ENCODE peak calls at places on chromosomes 12 and 14, in four cellular contexts. One of them, this sample, is unnamed.

GRCh38 chr12:53324113-53324778 is 2.8 kb upstream of the AAAS start:
- DNase-seq in activated CD4-positive, alpha-beta T cell treated with anti-CD3 and anti-CD28 coated beads for 36 hours: peak
- DNase-seq in Caco-2: no peak
- DNase-seq in D721Med: no peak
- DNase-seq in this sample: no peak

GRCh38 chr14:69812725-69813124 is 15.7 kb upstream of the SLC10A1 start:
- DNase-seq in Caco-2: peak
- DNase-seq in D721Med: no peak
- DNase-seq in activated CD4-positive, alpha-beta T cell treated with anti-CD3 and anti-CD28 coated beads for 36 hours: no peak
- DNase-seq in this sample: no peak

GRCh38 chr14:32611752-32612151 is 282.7 kb downstream of the AKAP6 start:
- DNase-seq in activated CD4-positive, alpha-beta T cell treated with anti-CD3 and anti-CD28 coated beads for 36 hours: no peak
- DNase-seq in Caco-2: no peak
- DNase-seq in D721Med: no peak
- DNase-seq in this sample: no peak

GRCh38 chr12:19957578-19957977 is 410.8 kb upstream of the PDE3A start:
- DNase-seq in Caco-2: no peak
- DNase-seq in D721Med: no peak
- DNase-seq in activated CD4-positive, alpha-beta T cell treated with anti-CD3 and anti-CD28 coated beads for 36 hours: no peak
- DNase-seq in this sample: no peak

GRCh38 chr14:33859306-33859705 is 91.6 kb downstream of the EGLN3 start:
- DNase-seq in D721Med: no peak
- DNase-seq in Caco-2: no peak
- DNase-seq in activated CD4-positive, alpha-beta T cell treated with anti-CD3 and anti-CD28 coated beads for 36 hours: no peak
- DNase-seq in this sample: no peak

GRCh38 chr14:95614335-95614734 is 71.9 kb upstream of the TCL1B start:
- DNase-seq in D721Med: no peak
- DNase-seq in activated CD4-positive, alpha-beta T cell treated with anti-CD3 and anti-CD28 coated beads for 36 hours: no peak
- DNase-seq in Caco-2: peak
- DNase-seq in this sample: no peak

GRCh38 chr14:61145903-61146411 is 135.2 kb downstream of the TMEM30B start:
- DNase-seq in D721Med: no peak
- DNase-seq in activated CD4-positive, alpha-beta T cell treated with anti-CD3 and anti-CD28 coated beads for 36 hours: no peak
- DNase-seq in Caco-2: no peak
- DNase-seq in this sample: no peak

GRCh38 chr14:88380405-88380804 is 5.1 kb upstream of the SPATA7 start:
- DNase-seq in Caco-2: peak
- DNase-seq in activated CD4-positive, alpha-beta T cell treated with anti-CD3 and anti-CD28 coated beads for 36 hours: no peak
- DNase-seq in D721Med: no peak
- DNase-seq in this sample: no peak

GRCh38 chr12:132222096-132222807 is 78.0 kb downstream of the NOC4L start:
- DNase-seq in D721Med: no peak
- DNase-seq in Caco-2: peak
- DNase-seq in activated CD4-positive, alpha-beta T cell treated with anti-CD3 and anti-CD28 coated beads for 36 hours: peak
- DNase-seq in this sample: no peak

GRCh38 chr12:50542448-50542847 is 37.7 kb downstream of the DIP2B start:
- DNase-seq in activated CD4-positive, alpha-beta T cell treated with anti-CD3 and anti-CD28 coated beads for 36 hours: peak
- DNase-seq in Caco-2: no peak
- DNase-seq in D721Med: no peak
- DNase-seq in this sample: no peak

GRCh38 chr12:56684745-56685369 is 3.2 kb downstream of the PTGES3 start:
- DNase-seq in D721Med: no peak
- DNase-seq in activated CD4-positive, alpha-beta T cell treated with anti-CD3 and anti-CD28 coated beads for 36 hours: no peak
- DNase-seq in Caco-2: no peak
- DNase-seq in this sample: no peak

GRCh38 chr14:38210168-38210567 is 2.5 kb downstream of the SSTR1 start:
- DNase-seq in D721Med: no peak
- DNase-seq in Caco-2: no peak
- DNase-seq in activated CD4-positive, alpha-beta T cell treated with anti-CD3 and anti-CD28 coated beads for 36 hours: peak
- DNase-seq in this sample: no peak

GRCh38 chr12:132596016-132596415 is 14.4 kb downstream of the LRCOL1 start:
- DNase-seq in Caco-2: no peak
- DNase-seq in D721Med: no peak
- DNase-seq in activated CD4-positive, alpha-beta T cell treated with anti-CD3 and anti-CD28 coated beads for 36 hours: no peak
- DNase-seq in this sample: no peak

GRCh38 chr12:25373396-25373795 is 122.7 kb upstream of the KRAS start:
- DNase-seq in activated CD4-positive, alpha-beta T cell treated with anti-CD3 and anti-CD28 coated beads for 36 hours: no peak
- DNase-seq in D721Med: no peak
- DNase-seq in Caco-2: no peak
- DNase-seq in this sample: no peak

GRCh38 chr12:93167841-93168492 is 209.8 kb upstream of the NUDT4 start:
- DNase-seq in D721Med: no peak
- DNase-seq in Caco-2: peak
- DNase-seq in activated CD4-positive, alpha-beta T cell treated with anti-CD3 and anti-CD28 coated beads for 36 hours: peak
- DNase-seq in this sample: peak

GRCh38 chr12:15851919-15852318 is 30.3 kb upstream of the STRAP start:
- DNase-seq in Caco-2: no peak
- DNase-seq in activated CD4-positive, alpha-beta T cell treated with anti-CD3 and anti-CD28 coated beads for 36 hours: no peak
- DNase-seq in D721Med: no peak
- DNase-seq in this sample: no peak

GRCh38 chr14:51160871-51161270 is 66.0 kb upstream of the TRIM9 start:
- DNase-seq in Caco-2: no peak
- DNase-seq in activated CD4-positive, alpha-beta T cell treated with anti-CD3 and anti-CD28 coated beads for 36 hours: no peak
- DNase-seq in D721Med: no peak
- DNase-seq in this sample: no peak

GRCh38 chr12:107035733-107036132 is 48.8 kb upstream of the MTERF2 start:
- DNase-seq in activated CD4-positive, alpha-beta T cell treated with anti-CD3 and anti-CD28 coated beads for 36 hours: no peak
- DNase-seq in D721Med: no peak
- DNase-seq in Caco-2: no peak
- DNase-seq in this sample: no peak

GRCh38 chr14:35335388-35336092 is 43.4 kb downstream of the PSMA6 start:
- DNase-seq in Caco-2: no peak
- DNase-seq in D721Med: no peak
- DNase-seq in activated CD4-positive, alpha-beta T cell treated with anti-CD3 and anti-CD28 coated beads for 36 hours: no peak
- DNase-seq in this sample: peak

GRCh38 chr12:80400591-80400991 is 43.4 kb upstream of the PTPRQ start:
- DNase-seq in activated CD4-positive, alpha-beta T cell treated with anti-CD3 and anti-CD28 coated beads for 36 hours: no peak
- DNase-seq in D721Med: no peak
- DNase-seq in Caco-2: no peak
- DNase-seq in this sample: no peak

GRCh38 chr14:69354383-69355154 is 43.5 kb downstream of the ERH start:
- DNase-seq in D721Med: no peak
- DNase-seq in Caco-2: no peak
- DNase-seq in activated CD4-positive, alpha-beta T cell treated with anti-CD3 and anti-CD28 coated beads for 36 hours: peak
- DNase-seq in this sample: no peak

GRCh38 chr14:72970058-72970630 is 43.9 kb downstream of the DCAF4 start:
- DNase-seq in activated CD4-positive, alpha-beta T cell treated with anti-CD3 and anti-CD28 coated beads for 36 hours: no peak
- DNase-seq in Caco-2: no peak
- DNase-seq in D721Med: no peak
- DNase-seq in this sample: no peak

This sample was measured in H1.